ENCODE peak calls at places on chromosomes 7 and 10, in eight cellular contexts. V is OCI-LY7, F is heart right ventricle, L is IMR-90, W is pancreas, B is left ventricle myocardium inferior, P is neuronal stem cell, U is mammary epithelial cell. K is an unnamed sample.

GRCh38 chr10:100996678-100997363 is 2.8 kb upstream of the LZTS2 start:
- DNase-seq in V (peak; percentile 57), F (no peak), L (no peak), W (peak; percentile 71), B (no peak), P (peak; percentile 59), U (peak; percentile 34), K (peak; percentile 57)

GRCh38 chr7:136912339-136912738 is 43.9 kb downstream of the CHRM2 start:
- DNase-seq in V (no peak), F (no peak), L (no peak), W (no peak), B (no peak), P (no peak), U (no peak), K (no peak)

GRCh38 chr10:42549851-42550250 is 88.5 kb downstream of the ZNF33B start:
- DNase-seq in V (no peak), F (no peak), L (no peak), W (no peak), B (no peak), P (no peak), U (no peak), K (no peak)

GRCh38 chr7:68440870-68441269 is 1157.4 kb upstream of the AUTS2 start:
- DNase-seq in V (peak; percentile 1), F (no peak), L (no peak), W (no peak), B (no peak), P (no peak), U (no peak), K (no peak)

GRCh38 chr10:89262331-89263020 is 10.9 kb upstream of the LIPA start:
- DNase-seq in V (no peak), F (no peak), L (peak; percentile 19), W (no peak), B (no peak), P (no peak), U (peak; percentile 35), K (no peak)

GRCh38 chr10:124092270-124093075 is 925 bp downstream of the CHST15 start:
- DNase-seq in V (peak; percentile 81), F (peak; percentile 66), L (no peak), W (peak; percentile 60), B (peak; percentile 64), P (peak; percentile 57), U (peak; percentile 87), K (peak; percentile 59)

GRCh38 chr10:75358835-75359421 is 42.6 kb downstream of the ZNF503 start:
- DNase-seq in V (no peak), F (no peak), L (peak; percentile 82), W (no peak), B (no peak), P (no peak), U (peak; percentile 94), K (peak; percentile 91)

GRCh38 chr7:10888861-10889260 is 84.8 kb upstream of the PHF14 start:
- DNase-seq in V (peak; percentile 2), F (no peak), L (no peak), W (no peak), B (no peak), P (no peak), U (no peak), K (no peak)

GRCh38 chr10:29688230-29688634 is 53.5 kb upstream of the SVIL start:
- DNase-seq in V (no peak), F (no peak), L (no peak), W (no peak), B (no peak), P (peak; percentile 46), U (no peak), K (peak; percentile 23)

GRCh38 chr10:35594115-35594849 is 10.9 kb upstream of the GJD4 start:
- DNase-seq in V (no peak), F (no peak), L (no peak), W (no peak), B (no peak), P (no peak), U (no peak), K (no peak)

GRCh38 chr10:111836586-111836985 is 347.0 kb downstream of the GPAM start:
- DNase-seq in V (no peak), F (no peak), L (no peak), W (no peak), B (no peak), P (no peak), U (no peak), K (no peak)

GRCh38 chr7:5625938-5626337 is 155.5 kb downstream of the RNF216 start:
- DNase-seq in V (no peak), F (no peak), L (peak; percentile 94), W (no peak), B (no peak), P (no peak), U (peak; percentile 65), K (no peak)
- H3K9me3 ChIP-seq in V (no peaks in the 10 kb centered on the region), F (no peaks in the 10 kb centered on the region), L (no peaks in the 10 kb centered on the region), W (no peaks in the 10 kb centered on the region), B (no peaks in the 10 kb centered on the region), P (no peaks in the 10 kb centered on the region), U (no peaks in the 10 kb centered on the region), K (no peaks in the 10 kb centered on the region)

GRCh38 chr10:44310762-44311562 is 73.9 kb downstream of the CXCL12 start:
- DNase-seq in V (peak; percentile 1), F (peak; percentile 87), L (peak; percentile 79), W (peak; percentile 93), B (peak; percentile 89), P (peak; percentile 80), U (peak; percentile 11), K (peak; percentile 85)
- H3K4me3 ChIP-seq in V (no peak overlapping the region), F (peak overlapping the region; percentile 48), L (no peak overlapping the region), W (peak overlapping the region; percentile 34), B (peak overlapping the region; percentile 67), P (no peak overlapping the region), U (no peak overlapping the region), K (no peak overlapping the region)

GRCh38 chr7:40815022-40815421 is 680.2 kb downstream of the SUGCT start:
- DNase-seq in V (no peak), F (no peak), L (no peak), W (no peak), B (no peak), P (no peak), U (no peak), K (no peak)

GRCh38 chr7:40808409-40808942 is 673.7 kb downstream of the SUGCT start:
- DNase-seq in V (no peak), F (no peak), L (peak; percentile 90), W (no peak), B (no peak), P (no peak), U (peak; percentile 67), K (peak; percentile 69)

GRCh38 chr7:40815512-40815911 is 680.7 kb downstream of the SUGCT start:
- DNase-seq in V (no peak), F (no peak), L (peak; percentile 81), W (no peak), B (no peak), P (no peak), U (peak; percentile 86), K (peak; percentile 76)

GRCh38 chr7:40810274-40810673 is 675.5 kb downstream of the SUGCT start:
- DNase-seq in V (peak; percentile 84), F (no peak), L (no peak), W (no peak), B (no peak), P (no peak), U (peak; percentile 20), K (no peak)

DNA sequence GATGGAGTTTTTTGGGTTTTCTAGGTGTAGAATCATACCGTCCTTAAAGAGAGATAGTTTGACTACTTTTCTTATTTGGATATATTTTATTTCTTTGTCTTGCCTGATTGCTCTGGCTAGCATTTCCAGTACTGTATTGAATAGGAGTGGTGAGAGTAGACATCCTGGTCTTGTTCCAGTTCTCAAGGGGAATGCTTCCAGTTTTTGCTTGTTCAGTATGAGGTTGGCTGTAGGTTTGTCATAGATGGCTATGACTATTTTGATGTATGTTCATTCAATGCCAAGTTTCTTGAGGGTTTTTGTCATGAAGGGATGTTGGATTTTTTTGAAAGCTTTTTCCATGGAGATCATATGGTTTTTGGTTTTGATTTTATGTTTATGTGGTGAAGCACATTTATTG is 676.9 kb downstream of the SUGCT start:
- DNase-seq in V (no peak), F (no peak), L (no peak), W (no peak), B (no peak), P (no peak), U (no peak), K (no peak)
- H3K9me3 ChIP-seq in V (peaks cover 34% of the 10 kb centered on the region), F (peaks cover 3% of the 10 kb centered on the region), L (peaks cover 2% of the 10 kb centered on the region), W (no peaks in the 10 kb centered on the region), B (peaks cover 24% of the 10 kb centered on the region), P (no peaks in the 10 kb centered on the region), U (no peaks in the 10 kb centered on the region), K (peaks cover 9% of the 10 kb centered on the region)

DNA sequence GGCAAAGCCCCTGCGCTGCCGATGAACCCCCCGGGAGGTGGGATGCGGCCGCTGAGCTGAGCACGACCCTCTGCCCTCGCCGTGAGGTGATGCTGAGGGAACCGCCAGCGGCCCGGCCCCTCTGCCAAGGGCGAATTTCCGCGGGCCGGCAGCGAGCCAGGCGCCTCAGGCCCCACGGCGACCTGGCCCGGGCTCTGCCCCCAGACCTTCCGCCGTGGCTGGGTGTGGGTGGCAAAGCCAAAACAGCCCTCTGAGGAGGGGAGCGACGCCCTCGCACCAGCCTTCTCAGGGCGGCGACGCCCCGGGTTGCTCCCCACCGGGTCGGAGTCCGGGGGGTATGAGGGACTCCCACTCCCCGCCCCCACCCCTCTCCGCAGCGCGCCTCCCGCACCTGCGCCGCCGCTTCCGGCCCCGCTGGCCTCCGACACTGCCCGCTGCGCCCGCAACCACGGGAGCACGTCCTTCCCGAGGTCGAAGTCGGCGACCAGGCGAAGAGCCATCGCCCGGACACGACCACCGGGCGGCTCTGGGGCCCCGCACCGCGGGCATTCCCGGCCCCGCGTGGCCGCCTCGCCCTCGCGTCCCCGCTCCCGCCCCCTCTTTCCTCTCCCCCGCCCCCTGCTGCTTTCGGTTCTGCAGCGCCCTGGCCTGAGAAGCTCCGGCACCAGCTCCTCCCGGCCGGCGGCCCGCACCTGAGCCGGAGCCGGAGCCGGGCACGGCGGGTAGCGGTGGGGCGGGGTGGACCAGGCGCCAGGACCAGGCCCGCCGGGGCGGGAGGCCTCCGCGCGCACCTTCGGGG is at the start of gene GSAP:
- DNase-seq in V (no peak), F (peak; percentile 67), L (no peak), W (peak; percentile 80), B (peak; percentile 71), P (peak; percentile 26), U (peak; percentile 61), K (peak; percentile 32)
- H3K4me3 ChIP-seq in V (peak within 1 kb of the TSS; percentile 25), F (peak within 1 kb of the TSS; percentile 73), L (peak within 1 kb of the TSS; percentile 72), W (peak within 1 kb of the TSS; percentile 57), B (peak within 1 kb of the TSS; percentile 93), P (no peak within 1 kb of the TSS), U (peak within 1 kb of the TSS; percentile 53), K (peak within 1 kb of the TSS; percentile 49)

GRCh38 chr7:158491094-158491493 is 96.5 kb downstream of the PTPRN2 start:
- DNase-seq in V (no peak), F (no peak), L (no peak), W (no peak), B (no peak), P (no peak), U (no peak), K (no peak)
- H3K9me3 ChIP-seq in V (no peaks in the 10 kb centered on the region), F (no peaks in the 10 kb centered on the region), L (peaks cover 49% of the 10 kb centered on the region), W (no peaks in the 10 kb centered on the region), B (no peaks in the 10 kb centered on the region), P (no peaks in the 10 kb centered on the region), U (peaks cover 29% of the 10 kb centered on the region), K (no peaks in the 10 kb centered on the region)

GRCh38 chr10:17616403-17617030 is 657 bp downstream of the HACD1 start:
- DNase-seq in V (no peak), F (peak; percentile 74), L (peak; percentile 47), W (peak; percentile 64), B (peak; percentile 86), P (peak; percentile 57), U (peak; percentile 56), K (peak; percentile 84)
- H3K4me3 ChIP-seq in V (no peak overlapping the region), F (peak overlapping the region; percentile 74), L (peak overlapping the region; percentile 61), W (peak overlapping the region; percentile 68), B (peak overlapping the region; percentile 91), P (peak overlapping the region; percentile 71), U (peak overlapping the region; percentile 96), K (peak overlapping the region; percentile 84)

GRCh38 chr7:138564365-138564764 is 104.3 kb downstream of the TRIM24 start:
- DNase-seq in V (no peak), F (no peak), L (no peak), W (no peak), B (no peak), P (no peak), U (peak; percentile 25), K (no peak)
- H3K9me3 ChIP-seq in V (peaks cover 18% of the 10 kb centered on the region), F (no peaks in the 10 kb centered on the region), L (peaks cover 24% of the 10 kb centered on the region), W (no peaks in the 10 kb centered on the region), B (peaks cover 60% of the 10 kb centered on the region), P (peaks cover 43% of the 10 kb centered on the region), U (peaks cover 14% of the 10 kb centered on the region), K (no peaks in the 10 kb centered on the region)

K was measured in MG63.